ENCODE peak calls at places on chromosomes 6 and 20, in four cellular contexts. P, D, W and K are unnamed samples.

GRCh38 chr6:33166811-33167210 is 25.5 kb downstream of the COL11A2 start:
- DNase-seq in D (no peak), W (no peak), P (no peak), K (no peak)

GRCh38 chr6:157832250-157832967 is 9.4 kb downstream of the SNX9 start:
- DNase-seq in W (no peak), D (no peak), P (peak), K (no peak)

GRCh38 chr6:33277663-33278391 is 904 bp downstream of the B3GALT4 start:
- DNase-seq in W (no peak), D (no peak), P (peak), K (no peak)

GRCh38 chr20:2301164-2301622 is 5.4 kb downstream of the TGM3 start:
- DNase-seq in P (peak), W (no peak), D (peak), K (no peak)

GRCh38 chr20:18001131-18001921 is 32.5 kb downstream of the MGME1 start:
- DNase-seq in P (no peak), D (peak), W (no peak), K (no peak)

GRCh38 chr6:21922086-21922485 is 328.5 kb downstream of the SOX4 start:
- DNase-seq in W (no peak), P (no peak), D (no peak), K (no peak)

GRCh38 chr6:5497896-5498578 is 236.7 kb downstream of the FARS2 start:
- DNase-seq in P (peak), D (no peak), W (no peak), K (no peak)

GRCh38 chr6:81909162-81909561 is 156.7 kb upstream of the TENT5A start:
- DNase-seq in P (no peak), D (no peak), W (no peak), K (no peak)

GRCh38 chr6:28334272-28335039 is 1.5 kb downstream of the ZSCAN31 start:
- DNase-seq in D (no peak), P (no peak), W (no peak), K (no peak)

GRCh38 chr6:143139239-143139784 is 78.6 kb downstream of the AIG1 start:
- DNase-seq in W (no peak), D (no peak), P (no peak), K (no peak)

GRCh38 chr6:134550604-134551003 is 232.7 kb upstream of the SGK1 start:
- DNase-seq in P (no peak), D (no peak), W (peak), K (peak)

GRCh38 chr20:61909821-61910220 is 155.9 kb downstream of the TAF4 start:
- DNase-seq in P (no peak), D (no peak), W (no peak), K (no peak)

GRCh38 chr6:170429457-170429856 is 122.9 kb downstream of the FAM120B start:
- DNase-seq in W (no peak), P (no peak), D (no peak), K (no peak)

GRCh38 chr6:108661982-108662381 is 101.3 kb downstream of the FOXO3 start:
- DNase-seq in W (no peak), D (no peak), P (no peak), K (no peak)

GRCh38 chr20:55584964-55585363 is 420.4 kb downstream of the CBLN4 start:
- DNase-seq in D (no peak), W (no peak), P (no peak), K (no peak)

DNA sequence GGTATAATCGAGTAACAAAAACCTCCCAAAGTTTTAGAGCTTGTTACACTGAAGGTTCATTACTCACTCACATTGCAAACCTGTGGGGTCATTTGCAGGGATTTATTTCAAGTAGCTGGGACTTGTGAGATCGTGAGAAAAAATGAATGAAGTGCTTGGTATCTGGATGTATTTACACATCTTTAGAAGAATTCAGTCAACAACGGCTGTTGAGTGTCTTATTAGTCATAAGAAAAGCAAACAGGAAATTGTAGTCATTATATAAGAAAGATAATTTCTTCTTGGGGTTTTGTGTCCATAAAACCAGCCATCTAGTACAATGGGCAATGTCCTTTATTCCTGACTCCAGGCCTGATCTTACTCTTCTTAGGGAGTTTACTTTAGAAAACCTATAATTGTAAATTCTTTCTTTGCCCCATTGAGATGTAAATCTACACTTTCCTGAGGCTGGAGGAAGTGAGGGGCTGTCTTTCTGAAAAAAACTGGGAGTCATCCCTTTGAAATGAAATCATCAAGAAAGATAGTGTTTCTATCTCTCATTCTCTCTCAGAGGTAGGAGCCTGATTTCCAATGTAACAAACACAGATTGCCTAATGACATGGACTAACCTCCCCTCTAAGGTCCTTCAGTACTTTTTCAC is 202.5 kb upstream of the ASCC3 start:
- DNase-seq in D (no peak), P (peak), W (peak), K (no peak)
- H3K27ac ChIP-seq in D (no peak), P (no peak), W (peak), K (no peak)

GRCh38 chr20:37383229-37383989 is 37.5 kb downstream of the SRC start:
- DNase-seq in P (no peak), D (peak), W (peak), K (no peak)

GRCh38 chr20:37386505-37387201 is 40.7 kb downstream of the SRC start:
- DNase-seq in W (no peak), D (peak), P (no peak), K (no peak)

GRCh38 chr20:37384683-37385174 is 38.8 kb downstream of the SRC start:
- DNase-seq in W (peak), D (peak), P (peak), K (no peak)

GRCh38 chr20:37385659-37386504 is 39.9 kb downstream of the SRC start:
- DNase-seq in P (no peak), D (peak), W (no peak), K (no peak)

GRCh38 chr20:37385176-37385575 is 39.2 kb downstream of the SRC start:
- DNase-seq in D (no peak), W (no peak), P (no peak), K (no peak)
- H3K27ac ChIP-seq in D (no peak), W (peak), P (no peak), K (no peak)

DNA sequence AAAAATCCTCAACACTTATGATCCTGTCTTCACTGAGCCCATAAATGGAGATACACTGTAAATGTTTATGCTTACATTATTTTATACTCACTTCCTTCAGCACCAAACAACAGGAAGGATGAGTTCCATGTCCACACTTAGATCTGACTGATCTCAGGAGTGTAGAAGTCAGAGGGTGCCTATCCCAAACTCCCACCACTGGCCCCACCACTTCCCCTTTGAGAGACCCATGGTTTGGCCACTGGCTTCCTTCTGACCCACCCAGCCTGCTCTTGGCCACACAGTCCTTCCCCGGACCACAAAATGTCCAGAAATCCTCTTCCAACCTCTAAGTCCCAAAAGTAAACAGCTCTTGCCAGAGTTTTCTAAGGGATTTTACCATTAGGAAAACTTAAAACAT is 103.7 kb downstream of the NRSN1 start:
- DNase-seq in P (no peak), D (no peak), W (no peak), K (no peak)
- H3K27ac ChIP-seq in P (no peak), D (no peak), W (no peak), K (no peak)

DNA sequence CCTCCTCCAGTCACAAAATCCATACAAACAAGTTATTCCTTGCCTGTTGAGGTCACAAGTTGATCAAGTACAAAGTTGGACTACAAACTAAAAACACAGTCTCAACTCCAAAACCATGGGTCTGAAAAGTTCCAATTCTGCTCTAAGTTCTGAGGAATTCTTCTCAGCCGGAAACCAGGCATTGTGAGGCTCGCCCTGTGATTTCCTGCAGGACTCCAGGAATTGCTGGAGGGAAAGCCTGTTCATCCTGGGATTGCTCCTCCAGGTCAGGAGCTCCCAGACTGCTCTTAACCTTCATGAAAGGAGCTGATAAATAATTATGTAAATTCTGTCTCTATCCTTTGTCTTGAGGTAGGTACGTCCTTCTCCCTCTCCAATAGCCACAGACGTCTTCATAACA is 8.5 kb downstream of the TRAM2 start:
- DNase-seq in W (no peak), D (no peak), P (no peak), K (no peak)
- H3K27ac ChIP-seq in W (peak), D (peak), P (no peak), K (no peak)